ENCODE peak calls at places on chromosome 18, in four cellular contexts. W, P, R and O are unnamed samples.

GRCh38 chr18:54737986-54738385 is 90.3 kb upstream of the RAB27B start:
- DNase-seq in W (no peak), P (no peak), R (no peak), O (no peak)

GRCh38 chr18:37778417-37779165 is 213.0 kb upstream of the CELF4 start:
- DNase-seq in W (peak; percentile 93), P (peak; percentile 37), R (peak; percentile 58), O (peak; percentile 93)

GRCh38 chr18:48927286-48928080 is 23.3 kb downstream of the SMAD7 start:
- DNase-seq in W (no peak), P (no peak), R (no peak), O (no peak)

GRCh38 chr18:57461652-57462269 is 26.6 kb downstream of the ONECUT2 start:
- DNase-seq in W (no peak), P (no peak), R (no peak), O (no peak)

GRCh38 chr18:41731887-41732286 is 223.1 kb upstream of the PIK3C3 start:
- DNase-seq in W (no peak), P (no peak), R (no peak), O (no peak)

GRCh38 chr18:64288446-64288845 is 139.6 kb upstream of the LINC00305 start:
- DNase-seq in W (no peak), P (no peak), R (no peak), O (no peak)

GRCh38 chr18:63051928-63052327 is 267.6 kb downstream of the BCL2 start:
- DNase-seq in W (no peak), P (no peak), R (no peak), O (no peak)

GRCh38 chr18:49456794-49457193 is 3.7 kb downstream of the DYM start:
- DNase-seq in W (no peak), P (no peak), R (no peak), O (no peak)

GRCh38 chr18:58316400-58316942 is 272.4 kb downstream of the NEDD4L start:
- DNase-seq in W (no peak), P (no peak), R (no peak), O (no peak)

GRCh38 chr18:56238576-56238975 is 399.8 kb downstream of the TXNL1 start:
- DNase-seq in W (no peak), P (no peak), R (no peak), O (no peak)

GRCh38 chr18:53380063-53380639 is 844.3 kb downstream of the MBD2 start:
- DNase-seq in W (peak; percentile 3), P (peak; percentile 7), R (peak; percentile 2), O (no peak)

GRCh38 chr18:7904529-7904928 is 337.4 kb downstream of the PTPRM start:
- DNase-seq in W (no peak), P (no peak), R (no peak), O (no peak)

GRCh38 chr18:78783564-78783960 is 196.1 kb upstream of the SALL3 start:
- DNase-seq in W (no peak), P (no peak), R (no peak), O (no peak)

GRCh38 chr18:70293166-70293565 is 4.3 kb downstream of the SOCS6 start:
- DNase-seq in W (no peak), P (no peak), R (peak; percentile 20), O (no peak)

GRCh38 chr18:63553117-63553516 is 10.9 kb downstream of the SERPINB12 start:
- DNase-seq in W (no peak), P (no peak), R (no peak), O (no peak)

GRCh38 chr18:26121476-26121875 is 12.2 kb upstream of the PSMA8 start:
- DNase-seq in W (no peak), P (no peak), R (no peak), O (no peak)

GRCh38 chr18:75073654-75074053 is 135.3 kb downstream of the PTGR3 start:
- DNase-seq in W (no peak), P (no peak), R (no peak), O (no peak)
- TF ChIP-seq ELF4 in W (no peak), P (no peak), R (no peak), O (no peak)

GRCh38 chr18:36389027-36389426 is 91.5 kb downstream of the FHOD3 start:
- DNase-seq in W (no peak), P (no peak), R (no peak), O (no peak)

GRCh38 chr18:36392163-36392887 is 94.8 kb downstream of the FHOD3 start:
- DNase-seq in W (no peak), P (no peak), R (no peak), O (no peak)

GRCh38 chr18:36391426-36392145 is 94.1 kb downstream of the FHOD3 start:
- DNase-seq in W (no peak), P (no peak), R (no peak), O (no peak)

GRCh38 chr18:36388310-36388709 is 90.8 kb downstream of the FHOD3 start:
- DNase-seq in W (no peak), P (no peak), R (no peak), O (no peak)

DNA sequence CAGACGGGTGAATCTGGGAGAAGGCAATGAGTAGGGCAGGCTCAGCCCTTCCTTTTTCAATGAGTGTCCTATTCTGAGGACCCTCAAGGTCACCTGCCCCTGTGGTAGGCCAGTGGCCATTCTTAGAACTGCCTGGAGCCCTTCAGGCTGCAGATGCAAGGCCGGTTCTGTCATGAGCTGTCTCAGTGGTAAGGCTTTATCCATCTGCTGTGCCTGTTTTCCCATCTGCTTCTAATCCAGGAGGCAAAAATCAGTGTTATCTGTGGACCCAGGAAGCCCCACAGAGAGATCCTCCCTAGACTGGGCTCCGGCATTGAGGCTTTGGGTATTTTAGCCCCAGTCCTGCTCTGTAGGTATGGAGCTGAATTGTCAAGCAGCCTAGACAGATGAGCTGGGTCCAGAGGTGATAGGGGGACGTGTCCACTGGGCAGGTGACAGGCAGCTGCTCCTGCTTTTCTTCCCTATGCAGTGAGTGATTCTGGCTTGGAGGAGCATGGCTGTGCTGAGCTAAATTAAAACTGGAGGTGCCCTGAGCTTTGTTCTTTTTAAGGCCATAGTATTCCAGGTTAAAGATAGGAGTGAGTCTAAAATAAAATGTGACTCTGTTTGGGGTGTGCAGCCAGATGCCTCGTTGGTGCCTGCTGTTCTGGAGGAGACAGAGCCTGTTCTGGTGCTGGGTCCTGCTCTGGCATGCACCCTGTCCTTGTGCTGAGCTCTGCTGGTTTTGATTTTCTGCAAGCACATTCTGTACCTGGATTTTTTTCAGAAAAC is 92.5 kb downstream of the FHOD3 start:
- DNase-seq in W (no peak), P (no peak), R (no peak), O (no peak)
- TF ChIP-seq SP1 in W (no peak), P (no peak), R (no peak), O (no peak)

DNA sequence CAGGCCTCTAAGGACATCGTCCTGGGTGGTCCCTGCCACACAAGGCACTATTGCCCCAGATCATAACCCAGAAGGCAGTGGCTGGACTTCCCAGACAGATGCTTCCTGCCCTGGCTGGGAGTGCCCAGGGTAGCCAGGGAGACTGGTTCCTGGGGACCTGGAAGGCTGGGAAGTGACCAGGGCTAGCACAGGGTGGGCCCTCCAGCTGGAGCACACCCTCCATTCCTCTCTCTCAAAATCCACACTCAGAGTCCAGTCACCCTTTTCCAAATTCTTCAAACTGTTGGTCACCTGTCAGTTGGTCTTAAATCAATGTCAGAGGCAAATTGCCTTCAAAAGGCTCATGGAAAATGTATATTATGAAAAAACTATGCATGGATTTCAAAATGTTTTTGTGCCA is 11.6 kb upstream of the TUBB6 start:
- DNase-seq in W (no peak), P (no peak), R (no peak), O (no peak)
- TF ChIP-seq ELF4 in W (no peak), P (no peak), R (no peak), O (no peak)

GRCh38 chr18:21960189-21960588 is 209.2 kb upstream of the GATA6 start:
- DNase-seq in W (no peak), P (no peak), R (no peak), O (no peak)
- TF ChIP-seq SP1 in W (no peak), P (no peak), R (no peak), O (no peak)